ENCODE peak calls at places on chromosomes 2 and 18, in four cellular contexts. L is fibroblast of pulmonary artery, E is lower lobe of right lung, N is cardiac muscle cell. O is an unnamed sample.

GRCh38 chr18:65288908-65289307 is 461.9 kb upstream of the CDH7 start:
- DNase-seq in L (no peak), E (no peak), N (no peak), O (no peak)

GRCh38 chr2:20390524-20391123 is 40.0 kb upstream of the PUM2 start:
- DNase-seq in N (no peak), L (no peak), E (no peak), O (no peak)

GRCh38 chr2:218858138-218858445 is 1.5 kb upstream of the WNT6 start:
- DNase-seq in N (no peak), L (no peak), E (no peak), O (no peak)

GRCh38 chr2:170815746-170816498 is 765 bp upstream of the GAD1 start:
- DNase-seq in N (peak; percentile 89), L (peak; percentile 46), E (peak; percentile 68), O (peak; percentile 72)

GRCh38 chr2:185291035-185291647 is 447.5 kb upstream of the FSIP2 start:
- DNase-seq in E (no peak), N (peak; percentile 81), L (peak; percentile 69), O (peak; percentile 71)

GRCh38 chr2:100291152-100291970 is 30.9 kb downstream of the LONRF2 start:
- DNase-seq in N (peak; percentile 25), E (peak; percentile 84), L (peak; percentile 99), O (peak; percentile 89)

GRCh38 chr2:72932045-72932444 is 14.7 kb downstream of the EMX1 start:
- DNase-seq in E (no peak), L (no peak), N (no peak), O (no peak)

GRCh38 chr2:8625399-8626283 is 56.2 kb upstream of the ID2 start:
- DNase-seq in N (no peak), L (no peak), E (peak; percentile 38), O (no peak)

GRCh38 chr2:70852824-70853223 is 17.2 kb upstream of the CD207 start:
- DNase-seq in N (no peak), E (no peak), L (peak; percentile 13), O (no peak)

GRCh38 chr2:225288986-225289385 is 110.5 kb upstream of the NYAP2 start:
- DNase-seq in E (no peak), L (no peak), N (no peak), O (no peak)

GRCh38 chr18:64807560-64807959 is 658.7 kb upstream of the LINC00305 start:
- DNase-seq in N (no peak), L (no peak), E (no peak), O (no peak)

GRCh38 chr2:12109363-12110017 is 363.1 kb downstream of the LPIN1 start:
- DNase-seq in E (no peak), N (no peak), L (no peak), O (no peak)

GRCh38 chr2:44016282-44016681 is 20.5 kb upstream of the LRPPRC start:
- DNase-seq in N (peak; percentile 86), L (peak; percentile 72), E (no peak), O (peak; percentile 61)

GRCh38 chr18:12005542-12006487 is 24.5 kb downstream of the IMPA2 start:
- DNase-seq in L (no peak), N (no peak), E (no peak), O (peak; percentile 49)

GRCh38 chr2:163664610-163665009 is 71.2 kb downstream of the FIGN start:
- DNase-seq in L (peak; percentile 80), E (no peak), N (no peak), O (peak; percentile 60)

GRCh38 chr2:9809448-9810088 is 33.7 kb upstream of the TAF1B start:
- DNase-seq in N (no peak), E (no peak), L (no peak), O (no peak)

GRCh38 chr18:79567481-79568147 is 112.0 kb upstream of the CTDP1 start:
- DNase-seq in N (peak; percentile 68), L (peak; percentile 93), E (peak; percentile 47), O (peak; percentile 60)

GRCh38 chr2:47657886-47658577 is 124.9 kb upstream of the MSH6 start:
- DNase-seq in N (no peak), E (no peak), L (no peak), O (no peak)

GRCh38 chr2:23420840-23421476 is 36.0 kb downstream of the KLHL29 start:
- DNase-seq in E (no peak), L (no peak), N (no peak), O (no peak)

GRCh38 chr2:199716807-199717586 is 134.0 kb downstream of the FTCDNL1 start:
- DNase-seq in L (no peak), E (no peak), N (peak; percentile 43), O (peak; percentile 67)

GRCh38 chr2:39491653-39492052 is 54.6 kb upstream of the MAP4K3 start:
- DNase-seq in N (no peak), L (no peak), E (no peak), O (no peak)

GRCh38 chr2:120797421-120798289 is 62.0 kb downstream of the GLI2 start:
- DNase-seq in N (no peak), E (no peak), L (no peak), O (no peak)

GRCh38 chr2:44777542-44777941 is 164.0 kb upstream of the SIX3 start:
- DNase-seq in N (no peak), E (no peak), L (no peak), O (no peak)

GRCh38 chr2:95268208-95269035 is 5.8 kb upstream of the PROM2 start:
- DNase-seq in L (no peak), E (peak; percentile 23), N (no peak), O (no peak)

GRCh38 chr2:164974221-164974620 is 18.9 kb upstream of the SLC38A11 start:
- DNase-seq in L (no peak), E (no peak), N (no peak), O (no peak)

GRCh38 chr2:70084973-70085710 is 2.1 kb upstream of the PCBP1 start:
- DNase-seq in E (no peak), N (no peak), L (no peak), O (peak; percentile 75)

GRCh38 chr2:222865301-222865700 is 4.5 kb downstream of the ACSL3 start:
- DNase-seq in E (no peak), L (no peak), N (no peak), O (no peak)

GRCh38 chr2:3223080-3223923 is 154.3 kb downstream of the EIPR1 start:
- DNase-seq in N (no peak), L (peak; percentile 77), E (no peak), O (no peak)

GRCh38 chr2:45009303-45009927 is at the start of gene SIX2:
- DNase-seq in N (peak; percentile 99), E (peak; percentile 93), L (peak; percentile 98), O (peak; percentile 98)

GRCh38 chr2:174957049-174957448 is 48.1 kb downstream of the CHN1 start:
- DNase-seq in L (no peak), N (no peak), E (no peak), O (no peak)

GRCh38 chr2:67437132-67437531 is 40.0 kb downstream of the ETAA1 start:
- DNase-seq in L (no peak), E (no peak), N (no peak), O (peak; percentile 48)

GRCh38 chr2:109423556-109424359 is 190.0 kb downstream of the SEPTIN10 start:
- DNase-seq in N (no peak), E (peak; percentile 22), L (no peak), O (no peak)

GRCh38 chr18:3538954-3539617 is 89.1 kb downstream of the TGIF1 start:
- DNase-seq in N (no peak), E (no peak), L (no peak), O (no peak)

GRCh38 chr18:50057009-50057408 is 137.9 kb downstream of the MYO5B start:
- DNase-seq in N (no peak), E (no peak), L (no peak), O (no peak)
- TF ChIP-seq CTCF in N (no peak), E (no peak), L (no peak), O (no peak)

GRCh38 chr2:217759991-217760390 is 242.8 kb downstream of the TNS1 start:
- DNase-seq in N (no peak), L (no peak), E (no peak), O (no peak)
- TF ChIP-seq CTCF in N (no peak), L (no peak), E (no peak), O (no peak)

DNA sequence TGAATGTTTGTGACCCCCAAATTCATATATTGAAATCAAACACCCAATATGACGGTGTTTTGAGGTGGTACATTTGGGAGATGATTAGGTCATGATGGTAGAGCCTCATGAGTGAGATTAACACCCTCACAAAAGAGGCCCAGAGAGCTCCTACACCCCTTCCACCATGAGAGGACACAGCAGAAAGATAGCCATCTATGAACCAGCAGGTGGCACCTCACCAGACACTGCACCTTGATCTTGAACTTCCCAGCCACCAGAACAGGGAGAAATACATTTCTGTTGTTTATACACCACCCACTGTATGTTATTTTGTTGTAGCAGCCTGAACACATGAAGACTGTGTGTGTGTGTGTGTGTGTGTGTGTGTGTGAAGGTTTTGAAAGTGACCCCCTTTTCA is 58.1 kb downstream of the ST3GAL5 start:
- DNase-seq in L (no peak), E (no peak), N (no peak), O (peak; percentile 18)
- TF ChIP-seq CTCF in L (no peak), E (no peak), N (no peak), O (no peak)

GRCh38 chr2:240387325-240387668 is 48.2 kb upstream of the GPC1 start:
- DNase-seq in L (no peak), N (no peak), E (no peak), O (no peak)

GRCh38 chr2:240389302-240389805 is 46.1 kb upstream of the GPC1 start:
- DNase-seq in E (peak; percentile 29), L (no peak), N (no peak), O (no peak)

GRCh38 chr2:240386321-240386720 is 49.1 kb upstream of the GPC1 start:
- DNase-seq in E (peak; percentile 31), N (no peak), L (no peak), O (no peak)

GRCh38 chr2:240388471-240389301 is 46.8 kb upstream of the GPC1 start:
- DNase-seq in N (no peak), E (peak; percentile 36), L (no peak), O (no peak)

GRCh38 chr2:240387669-240388358 is 47.6 kb upstream of the GPC1 start:
- DNase-seq in E (peak; percentile 40), L (peak; percentile 96), N (no peak), O (peak; percentile 95)
- TF ChIP-seq CTCF in E (no peak), L (peak; percentile 20), N (peak; percentile 16), O (no peak)

GRCh38 chr18:10078053-10078452 is 164.2 kb downstream of the VAPA start:
- DNase-seq in N (no peak), E (no peak), L (no peak), O (no peak)

GRCh38 chr18:10080372-10080771 is 166.6 kb downstream of the VAPA start:
- DNase-seq in E (no peak), N (no peak), L (no peak), O (no peak)

GRCh38 chr18:10074122-10074521 is 160.3 kb downstream of the VAPA start:
- DNase-seq in N (no peak), L (no peak), E (no peak), O (no peak)

GRCh38 chr18:10072659-10073309 is 159.0 kb downstream of the VAPA start:
- DNase-seq in L (peak; percentile 22), E (no peak), N (no peak), O (peak; percentile 62)

GRCh38 chr18:10076502-10077030 is 162.8 kb downstream of the VAPA start:
- DNase-seq in L (no peak), E (no peak), N (no peak), O (no peak)
- TF ChIP-seq CTCF in L (no peak), E (no peak), N (no peak), O (no peak)

O was measured in MCF 10A.